ENCODE peak calls at places on chromosomes 7 and 10, in seven cellular contexts. One of them, this sample, is unnamed.

GRCh38 chr10:73889014-73889413 is 14.7 kb upstream of the CAMK2G start:
- DNase-seq in GM20000: no peak
- DNase-seq in RPMI7951: peak
- DNase-seq in astrocyte of the spinal cord: peak
- DNase-seq in GM12865: peak
- DNase-seq in HT-29: peak
- DNase-seq in fibroblast of pulmonary artery: peak
- DNase-seq in this sample: no peak

GRCh38 chr7:97116308-97116707 is 1.2 kb upstream of the SDHAF3 start:
- DNase-seq in GM20000: no peak
- DNase-seq in RPMI7951: no peak
- DNase-seq in astrocyte of the spinal cord: no peak
- DNase-seq in GM12865: peak
- DNase-seq in HT-29: no peak
- DNase-seq in fibroblast of pulmonary artery: no peak
- DNase-seq in this sample: no peak

GRCh38 chr10:99906470-99906869 is 103.3 kb downstream of the DNMBP start:
- DNase-seq in GM20000: no peak
- DNase-seq in RPMI7951: peak
- DNase-seq in astrocyte of the spinal cord: peak
- DNase-seq in GM12865: peak
- DNase-seq in HT-29: peak
- DNase-seq in fibroblast of pulmonary artery: peak
- DNase-seq in this sample: no peak

GRCh38 chr10:49534670-49535381 is 4.1 kb downstream of the ERCC6 start:
- DNase-seq in GM20000: peak
- DNase-seq in RPMI7951: peak
- DNase-seq in astrocyte of the spinal cord: peak
- DNase-seq in GM12865: peak
- DNase-seq in HT-29: no peak
- DNase-seq in fibroblast of pulmonary artery: peak
- DNase-seq in this sample: no peak

GRCh38 chr7:16066805-16067459 is 354.4 kb downstream of the CRPPA start:
- DNase-seq in GM20000: no peak
- DNase-seq in RPMI7951: no peak
- DNase-seq in astrocyte of the spinal cord: no peak
- DNase-seq in GM12865: no peak
- DNase-seq in HT-29: no peak
- DNase-seq in fibroblast of pulmonary artery: no peak
- DNase-seq in this sample: peak

GRCh38 chr10:49632406-49633317 is 18.8 kb downstream of the CHAT start:
- DNase-seq in GM20000: no peak
- DNase-seq in RPMI7951: no peak
- DNase-seq in astrocyte of the spinal cord: no peak
- DNase-seq in GM12865: no peak
- DNase-seq in HT-29: no peak
- DNase-seq in fibroblast of pulmonary artery: no peak
- DNase-seq in this sample: no peak

GRCh38 chr7:41459623-41460256 is 243.2 kb downstream of the INHBA start:
- DNase-seq in GM20000: no peak
- DNase-seq in RPMI7951: peak
- DNase-seq in astrocyte of the spinal cord: no peak
- DNase-seq in GM12865: no peak
- DNase-seq in HT-29: no peak
- DNase-seq in fibroblast of pulmonary artery: peak
- DNase-seq in this sample: peak

GRCh38 chr10:132685121-132685891 is 100.6 kb downstream of the NKX6-2 start:
- DNase-seq in GM20000: no peak
- DNase-seq in RPMI7951: peak
- DNase-seq in astrocyte of the spinal cord: peak
- DNase-seq in GM12865: no peak
- DNase-seq in HT-29: peak
- DNase-seq in fibroblast of pulmonary artery: peak
- DNase-seq in this sample: peak

GRCh38 chr10:55966131-55966530 is 394.9 kb downstream of the ZWINT start:
- DNase-seq in GM20000: no peak
- DNase-seq in RPMI7951: no peak
- DNase-seq in astrocyte of the spinal cord: peak
- DNase-seq in GM12865: no peak
- DNase-seq in HT-29: no peak
- DNase-seq in fibroblast of pulmonary artery: no peak
- DNase-seq in this sample: no peak

GRCh38 chr7:154928136-154929005 is 74.6 kb downstream of the PAXIP1 start:
- DNase-seq in GM20000: peak
- DNase-seq in RPMI7951: peak
- DNase-seq in astrocyte of the spinal cord: peak
- DNase-seq in GM12865: peak
- DNase-seq in HT-29: peak
- DNase-seq in fibroblast of pulmonary artery: peak
- DNase-seq in this sample: peak

GRCh38 chr10:110821508-110821907 is 50.2 kb upstream of the PDCD4 start:
- DNase-seq in GM20000: no peak
- DNase-seq in RPMI7951: no peak
- DNase-seq in astrocyte of the spinal cord: no peak
- DNase-seq in GM12865: no peak
- DNase-seq in HT-29: no peak
- DNase-seq in fibroblast of pulmonary artery: no peak
- DNase-seq in this sample: no peak

GRCh38 chr10:10209152-10209551 is 808.5 kb upstream of the CELF2 start:
- DNase-seq in GM20000: no peak
- DNase-seq in RPMI7951: no peak
- DNase-seq in astrocyte of the spinal cord: no peak
- DNase-seq in GM12865: peak
- DNase-seq in HT-29: no peak
- DNase-seq in fibroblast of pulmonary artery: peak
- DNase-seq in this sample: no peak

GRCh38 chr7:55131421-55131929 is 112.7 kb downstream of the EGFR start:
- DNase-seq in GM20000: no peak
- DNase-seq in RPMI7951: no peak
- DNase-seq in astrocyte of the spinal cord: no peak
- DNase-seq in GM12865: no peak
- DNase-seq in HT-29: no peak
- DNase-seq in fibroblast of pulmonary artery: no peak
- DNase-seq in this sample: no peak